ENCODE peak calls at places on chromosomes 13 and 19, in six cellular contexts. One of them, this sample, is unnamed.

GRCh38 chr13:99278199-99278598 is 20.0 kb upstream of the GPR18 start:
- DNase-seq in brain microvascular endothelial cell: no peak
- DNase-seq in fibroblast of the conjunctiva: no peak
- DNase-seq in AG04450: no peak
- DNase-seq in sciatic nerve: no peak
- DNase-seq in mesenteric fat pad: no peak
- DNase-seq in this sample: no peak

GRCh38 chr19:44869728-44870470 is 21.2 kb upstream of the TOMM40 start:
- DNase-seq in sciatic nerve: peak
- DNase-seq in AG04450: peak
- DNase-seq in brain microvascular endothelial cell: peak
- DNase-seq in mesenteric fat pad: no peak
- DNase-seq in fibroblast of the conjunctiva: no peak
- DNase-seq in this sample: peak

GRCh38 chr13:65264066-65264465 is 1966.1 kb downstream of the PCDH9 start:
- DNase-seq in brain microvascular endothelial cell: no peak
- DNase-seq in fibroblast of the conjunctiva: no peak
- DNase-seq in sciatic nerve: no peak
- DNase-seq in mesenteric fat pad: no peak
- DNase-seq in AG04450: no peak
- DNase-seq in this sample: no peak

GRCh38 chr19:1446713-1447564 is 3.0 kb upstream of the APC2 start:
- DNase-seq in mesenteric fat pad: no peak
- DNase-seq in AG04450: no peak
- DNase-seq in sciatic nerve: no peak
- DNase-seq in fibroblast of the conjunctiva: no peak
- DNase-seq in brain microvascular endothelial cell: no peak
- DNase-seq in this sample: peak

GRCh38 chr13:79190932-79191331 is 215.1 kb downstream of the RBM26 start:
- DNase-seq in brain microvascular endothelial cell: no peak
- DNase-seq in fibroblast of the conjunctiva: no peak
- DNase-seq in mesenteric fat pad: no peak
- DNase-seq in AG04450: no peak
- DNase-seq in sciatic nerve: no peak
- DNase-seq in this sample: no peak

GRCh38 chr19:16814526-16815100 is 14.6 kb upstream of the SIN3B start:
- DNase-seq in mesenteric fat pad: no peak
- DNase-seq in sciatic nerve: no peak
- DNase-seq in brain microvascular endothelial cell: peak
- DNase-seq in fibroblast of the conjunctiva: no peak
- DNase-seq in AG04450: no peak
- DNase-seq in this sample: no peak

GRCh38 chr13:94716016-94716415 is 3.7 kb upstream of the SOX21 start:
- DNase-seq in brain microvascular endothelial cell: no peak
- DNase-seq in AG04450: no peak
- DNase-seq in fibroblast of the conjunctiva: no peak
- DNase-seq in mesenteric fat pad: no peak
- DNase-seq in sciatic nerve: no peak
- DNase-seq in this sample: no peak

GRCh38 chr19:29849234-29849633 is 37.4 kb downstream of the CCNE1 start:
- DNase-seq in AG04450: no peak
- DNase-seq in fibroblast of the conjunctiva: no peak
- DNase-seq in brain microvascular endothelial cell: no peak
- DNase-seq in sciatic nerve: no peak
- DNase-seq in mesenteric fat pad: no peak
- DNase-seq in this sample: no peak

GRCh38 chr19:39788244-39788643 is 9.6 kb downstream of the LEUTX start:
- DNase-seq in mesenteric fat pad: no peak
- DNase-seq in sciatic nerve: no peak
- DNase-seq in fibroblast of the conjunctiva: no peak
- DNase-seq in AG04450: no peak
- DNase-seq in brain microvascular endothelial cell: no peak
- DNase-seq in this sample: no peak

GRCh38 chr19:30439271-30439750 is 67.1 kb downstream of the ZNF536 start:
- DNase-seq in mesenteric fat pad: no peak
- DNase-seq in sciatic nerve: no peak
- DNase-seq in AG04450: no peak
- DNase-seq in brain microvascular endothelial cell: no peak
- DNase-seq in fibroblast of the conjunctiva: no peak
- DNase-seq in this sample: no peak

GRCh38 chr13:22114630-22115311 is 443.9 kb downstream of the FGF9 start:
- DNase-seq in brain microvascular endothelial cell: no peak
- DNase-seq in fibroblast of the conjunctiva: no peak
- DNase-seq in AG04450: no peak
- DNase-seq in sciatic nerve: no peak
- DNase-seq in mesenteric fat pad: no peak
- DNase-seq in this sample: peak

GRCh38 chr13:111886217-111886945 is 180.6 kb upstream of the SOX1 start:
- DNase-seq in sciatic nerve: no peak
- DNase-seq in AG04450: no peak
- DNase-seq in brain microvascular endothelial cell: no peak
- DNase-seq in mesenteric fat pad: no peak
- DNase-seq in fibroblast of the conjunctiva: no peak
- DNase-seq in this sample: peak

GRCh38 chr13:75881109-75881775 is 245.1 kb downstream of the LMO7 start:
- DNase-seq in AG04450: peak
- DNase-seq in brain microvascular endothelial cell: no peak
- DNase-seq in mesenteric fat pad: no peak
- DNase-seq in fibroblast of the conjunctiva: no peak
- DNase-seq in sciatic nerve: no peak
- DNase-seq in this sample: no peak

GRCh38 chr19:1098177-1099051 is 3.2 kb upstream of the POLR2E start:
- DNase-seq in mesenteric fat pad: no peak
- DNase-seq in brain microvascular endothelial cell: no peak
- DNase-seq in fibroblast of the conjunctiva: no peak
- DNase-seq in sciatic nerve: no peak
- DNase-seq in AG04450: no peak
- DNase-seq in this sample: no peak

GRCh38 chr19:1828279-1829238 is 16.5 kb upstream of the ATP8B3 start:
- DNase-seq in brain microvascular endothelial cell: no peak
- DNase-seq in mesenteric fat pad: no peak
- DNase-seq in AG04450: no peak
- DNase-seq in sciatic nerve: no peak
- DNase-seq in fibroblast of the conjunctiva: no peak
- DNase-seq in this sample: no peak

GRCh38 chr19:49447485-49448431 is 3.9 kb downstream of the PIH1D1 start:
- DNase-seq in AG04450: no peak
- DNase-seq in fibroblast of the conjunctiva: no peak
- DNase-seq in sciatic nerve: peak
- DNase-seq in brain microvascular endothelial cell: no peak
- DNase-seq in mesenteric fat pad: no peak
- DNase-seq in this sample: peak

GRCh38 chr13:29903524-29903923 is 53.1 kb upstream of the UBL3 start:
- DNase-seq in sciatic nerve: no peak
- DNase-seq in fibroblast of the conjunctiva: no peak
- DNase-seq in mesenteric fat pad: no peak
- DNase-seq in brain microvascular endothelial cell: no peak
- DNase-seq in AG04450: no peak
- DNase-seq in this sample: no peak

GRCh38 chr13:73341748-73342147 is 282.9 kb downstream of the KLF5 start:
- DNase-seq in AG04450: no peak
- DNase-seq in sciatic nerve: no peak
- DNase-seq in brain microvascular endothelial cell: peak
- DNase-seq in mesenteric fat pad: no peak
- DNase-seq in fibroblast of the conjunctiva: no peak
- DNase-seq in this sample: peak

GRCh38 chr19:18699403-18700054 is 16.0 kb downstream of the CRTC1 start:
- DNase-seq in brain microvascular endothelial cell: no peak
- DNase-seq in sciatic nerve: no peak
- DNase-seq in fibroblast of the conjunctiva: no peak
- DNase-seq in mesenteric fat pad: no peak
- DNase-seq in AG04450: no peak
- DNase-seq in this sample: no peak

GRCh38 chr19:29887498-29887897 is 54.5 kb upstream of the URI1 start:
- DNase-seq in sciatic nerve: no peak
- DNase-seq in brain microvascular endothelial cell: no peak
- DNase-seq in AG04450: no peak
- DNase-seq in fibroblast of the conjunctiva: no peak
- DNase-seq in mesenteric fat pad: peak
- DNase-seq in this sample: no peak

GRCh38 chr13:73708393-73708985 is 425.7 kb downstream of the KLF12 start:
- DNase-seq in sciatic nerve: peak
- DNase-seq in AG04450: peak
- DNase-seq in brain microvascular endothelial cell: peak
- DNase-seq in mesenteric fat pad: no peak
- DNase-seq in fibroblast of the conjunctiva: peak
- DNase-seq in this sample: peak

GRCh38 chr13:73936001-73936400 is 198.2 kb downstream of the KLF12 start:
- DNase-seq in AG04450: no peak
- DNase-seq in brain microvascular endothelial cell: no peak
- DNase-seq in sciatic nerve: no peak
- DNase-seq in fibroblast of the conjunctiva: no peak
- DNase-seq in mesenteric fat pad: no peak
- DNase-seq in this sample: no peak

GRCh38 chr13:50800091-50800739 is 43.3 kb downstream of the DLEU7 start:
- DNase-seq in AG04450: no peak
- DNase-seq in fibroblast of the conjunctiva: no peak
- DNase-seq in mesenteric fat pad: no peak
- DNase-seq in sciatic nerve: no peak
- DNase-seq in brain microvascular endothelial cell: no peak
- DNase-seq in this sample: peak

GRCh38 chr19:54207908-54208783 is 7.5 kb downstream of the RPS9 start:
- DNase-seq in mesenteric fat pad: no peak
- DNase-seq in AG04450: no peak
- DNase-seq in fibroblast of the conjunctiva: peak
- DNase-seq in brain microvascular endothelial cell: peak
- DNase-seq in sciatic nerve: peak
- DNase-seq in this sample: peak

GRCh38 chr13:73702419-73703071 is 431.7 kb downstream of the KLF12 start:
- DNase-seq in brain microvascular endothelial cell: no peak
- DNase-seq in sciatic nerve: no peak
- DNase-seq in fibroblast of the conjunctiva: no peak
- DNase-seq in mesenteric fat pad: no peak
- DNase-seq in AG04450: no peak
- DNase-seq in this sample: no peak

GRCh38 chr19:31533114-31533513 is 183.9 kb upstream of the TSHZ3 start:
- DNase-seq in mesenteric fat pad: no peak
- DNase-seq in fibroblast of the conjunctiva: no peak
- DNase-seq in sciatic nerve: no peak
- DNase-seq in brain microvascular endothelial cell: no peak
- DNase-seq in AG04450: no peak
- DNase-seq in this sample: peak

This sample was measured in Daoy.